ENCODE peak calls at places on chromosomes 7 and 10, in nine cellular contexts. B is dorsolateral prefrontal cortex, P is LNCaP clone FGC, W is nephron progenitor cell, X is fibroblast of pulmonary artery, G is GM12865, E is omental fat pad, I is HFF-Myc, J is left lung. O is an unnamed sample.

GRCh38 chr7:149317986-149318672 is 56.1 kb downstream of the ZNF783 start:
- DNase-seq in B (no peak), P (no peak), W (no peak), X (no peak), G (no peak), E (no peak), I (no peak), J (no peak), O (no peak)

GRCh38 chr10:46551701-46552525 is 4.5 kb downstream of the GPRIN2 start:
- DNase-seq in B (no peak), P (no peak), W (peak), X (no peak), G (no peak), E (peak), I (no peak), J (no peak), O (peak)

GRCh38 chr10:2456834-2457233 is 610.5 kb upstream of the PFKP start:
- DNase-seq in B (no peak), P (no peak), W (no peak), X (no peak), G (no peak), E (no peak), I (no peak), J (no peak), O (no peak)

GRCh38 chr10:133009218-133009954 is 67.0 kb upstream of the CFAP46 start:
- DNase-seq in B (no peak), P (no peak), W (no peak), X (no peak), G (no peak), E (no peak), I (no peak), J (peak), O (no peak)

GRCh38 chr10:5898163-5898562 is 8.1 kb downstream of the FBH1 start:
- DNase-seq in B (no peak), P (no peak), W (no peak), X (no peak), G (no peak), E (no peak), I (no peak), J (no peak), O (no peak)

GRCh38 chr10:42933454-42934340 is 143.2 kb upstream of the RET start:
- DNase-seq in B (peak), P (no peak), W (peak), X (peak), G (no peak), E (no peak), I (no peak), J (peak), O (no peak)

GRCh38 chr10:74194545-74194944 is 43.5 kb downstream of the ADK start:
- DNase-seq in B (no peak), P (no peak), W (no peak), X (peak), G (no peak), E (no peak), I (no peak), J (no peak), O (no peak)

GRCh38 chr7:6359742-6360141 is 87.3 kb upstream of the CYTH3 start:
- DNase-seq in B (no peak), P (no peak), W (no peak), X (no peak), G (no peak), E (no peak), I (no peak), J (no peak), O (no peak)

GRCh38 chr10:86779267-86780017 is 23.0 kb downstream of the BMPR1A start:
- DNase-seq in B (no peak), P (peak), W (no peak), X (peak), G (no peak), E (no peak), I (no peak), J (no peak), O (no peak)

GRCh38 chr10:77582710-77583115 is 54.9 kb downstream of the KCNMA1 start:
- DNase-seq in B (no peak), P (no peak), W (no peak), X (peak), G (peak), E (no peak), I (peak), J (no peak), O (no peak)

GRCh38 chr10:114068054-114068707 is 24.5 kb downstream of the ADRB1 start:
- DNase-seq in B (peak), P (no peak), W (no peak), X (no peak), G (no peak), E (no peak), I (no peak), J (no peak), O (no peak)

GRCh38 chr10:90965720-90966119 is 44.8 kb upstream of the ANKRD1 start:
- DNase-seq in B (no peak), P (no peak), W (no peak), X (no peak), G (no peak), E (no peak), I (no peak), J (no peak), O (no peak)

GRCh38 chr10:12720217-12720981 is 281.1 kb downstream of the CCDC3 start:
- DNase-seq in B (peak), P (peak), W (no peak), X (peak), G (no peak), E (peak), I (no peak), J (no peak), O (no peak)

GRCh38 chr10:48556065-48556464 is 48.8 kb downstream of the ARHGAP22 start:
- DNase-seq in B (no peak), P (no peak), W (no peak), X (no peak), G (no peak), E (no peak), I (no peak), J (no peak), O (no peak)

GRCh38 chr7:119665791-119666190 is 607.2 kb upstream of the KCND2 start:
- DNase-seq in B (no peak), P (no peak), W (no peak), X (peak), G (no peak), E (no peak), I (no peak), J (no peak), O (no peak)

GRCh38 chr10:35046074-35046473 is 44.1 kb downstream of the CUL2 start:
- DNase-seq in B (no peak), P (no peak), W (no peak), X (no peak), G (no peak), E (no peak), I (no peak), J (no peak), O (no peak)

GRCh38 chr10:25082276-25083204 is 66.1 kb downstream of the THNSL1 start:
- DNase-seq in B (no peak), P (no peak), W (peak), X (no peak), G (no peak), E (no peak), I (no peak), J (no peak), O (no peak)

DNA sequence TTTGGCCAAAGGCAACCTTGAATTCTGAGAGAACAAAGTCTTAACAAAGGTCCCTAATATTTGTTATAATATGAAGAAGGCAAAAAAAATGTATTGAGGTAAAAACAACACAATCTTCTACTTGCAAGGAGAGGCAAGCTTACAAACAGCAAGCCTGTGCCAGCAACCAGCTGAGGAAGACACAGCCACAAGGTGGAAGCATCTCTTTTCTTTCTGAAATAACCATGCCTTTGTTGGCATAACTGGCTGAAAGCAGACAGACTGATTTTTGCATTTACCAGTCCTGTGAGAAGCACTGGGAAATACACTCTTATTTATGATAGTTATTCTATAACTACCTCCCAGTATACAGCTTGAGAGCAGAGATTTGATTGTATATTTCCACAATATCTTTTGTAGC is 292.0 kb downstream of the PHTF2 start:
- DNase-seq in B (no peak), P (no peak), W (no peak), X (no peak), G (no peak), E (no peak), I (no peak), J (no peak), O (no peak)
- TF ChIP-seq CTCF in B (peak), P (peak), W (no peak), X (no peak), G (no peak), E (no peak), I (no peak), J (no peak), O (no peak)

GRCh38 chr7:106374437-106374836 is 89.7 kb upstream of the NAMPT start:
- DNase-seq in B (no peak), P (no peak), W (no peak), X (no peak), G (no peak), E (no peak), I (no peak), J (no peak), O (no peak)
- TF ChIP-seq CTCF in B (no peak), P (no peak), W (no peak), X (no peak), G (no peak), E (no peak), I (no peak), J (no peak), O (no peak)

DNA sequence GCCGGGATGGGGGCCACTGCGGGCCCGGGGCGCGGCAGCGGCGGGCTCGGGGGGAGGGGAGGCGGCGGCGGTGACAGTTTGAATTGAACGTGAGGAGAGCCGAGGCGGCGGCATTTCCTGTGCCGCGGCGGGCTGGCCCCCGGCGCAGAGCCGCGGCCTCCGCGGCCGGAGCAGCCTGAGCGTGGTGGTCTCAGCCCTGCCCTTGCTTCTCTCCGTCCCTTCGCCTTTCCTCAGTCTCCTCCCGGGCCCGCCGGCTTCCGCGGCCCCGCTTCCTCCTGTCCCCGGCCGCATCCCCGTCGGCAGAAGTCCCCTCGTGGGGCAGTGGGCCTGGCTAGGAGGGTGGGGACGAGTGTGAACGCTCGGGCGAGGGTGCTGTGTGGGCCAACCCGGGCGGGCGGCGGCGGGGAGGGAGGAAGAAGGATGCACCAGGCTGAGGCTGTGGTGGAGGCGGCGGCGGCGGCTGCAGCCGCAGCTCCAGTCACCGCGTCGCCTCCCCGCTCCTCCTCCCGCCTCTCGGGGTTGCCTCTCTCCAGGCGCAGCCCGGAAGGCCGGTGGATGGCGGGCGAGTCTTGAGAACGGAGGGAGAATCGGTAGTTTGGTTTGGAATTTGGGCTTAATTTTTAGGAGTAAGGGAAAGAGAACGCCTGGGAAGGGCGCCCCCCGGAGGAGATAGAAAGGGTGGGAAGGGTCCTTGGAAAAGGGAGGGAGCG is 690 bp downstream of the SEPTIN7 start:
- DNase-seq in B (peak), P (peak), W (peak), X (peak), G (peak), E (peak), I (peak), J (peak), O (peak)
- TF ChIP-seq CTCF in B (peak), P (peak), W (peak), X (peak), G (peak), E (no peak), I (peak), J (peak), O (no peak)

GRCh38 chr10:125448596-125448995 is 234.4 kb downstream of the TEX36 start:
- DNase-seq in B (no peak), P (no peak), W (peak), X (no peak), G (peak), E (no peak), I (no peak), J (no peak), O (no peak)
- TF ChIP-seq CTCF in B (no peak), P (peak), W (peak), X (peak), G (peak), E (no peak), I (peak), J (no peak), O (no peak)

DNA sequence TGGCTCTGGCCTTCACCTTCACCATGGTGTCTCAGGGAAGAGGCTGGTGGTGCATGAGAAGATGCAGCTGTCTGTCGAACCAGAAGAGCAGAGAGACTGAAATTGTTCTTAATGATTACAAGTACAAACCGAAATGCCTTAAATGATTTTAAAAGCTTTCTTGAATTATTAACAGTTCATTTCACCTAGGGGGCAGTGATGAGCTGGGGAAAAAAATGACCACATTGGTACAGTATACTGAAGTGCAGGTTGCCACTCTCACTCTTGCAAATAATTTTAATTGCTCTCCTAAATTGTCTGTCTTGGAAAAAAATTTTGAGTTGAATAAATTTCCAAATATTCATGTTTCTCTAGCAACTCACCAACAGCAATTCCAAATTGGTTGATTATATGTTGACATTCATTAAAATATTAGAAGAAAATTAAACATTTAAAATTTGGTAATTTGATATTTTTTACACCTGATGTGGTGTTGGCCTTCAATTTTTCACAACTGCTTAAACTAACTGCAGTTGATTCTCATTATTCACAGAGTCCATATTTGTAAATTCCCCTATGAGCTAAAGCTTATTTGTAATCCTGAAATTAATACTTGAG is 692.6 kb downstream of the ZWINT start:
- DNase-seq in B (no peak), P (no peak), W (no peak), X (no peak), G (peak), E (no peak), I (no peak), J (no peak), O (no peak)
- TF ChIP-seq CTCF in B (no peak), P (peak), W (peak), X (no peak), G (peak), E (no peak), I (peak), J (no peak), O (no peak)

GRCh38 chr7:66894463-66895080 is 26.5 kb upstream of the TMEM248 start:
- DNase-seq in B (no peak), P (peak), W (peak), X (peak), G (peak), E (no peak), I (no peak), J (no peak), O (no peak)
- TF ChIP-seq CTCF in B (peak), P (peak), W (no peak), X (peak), G (peak), E (no peak), I (no peak), J (no peak), O (no peak)

DNA sequence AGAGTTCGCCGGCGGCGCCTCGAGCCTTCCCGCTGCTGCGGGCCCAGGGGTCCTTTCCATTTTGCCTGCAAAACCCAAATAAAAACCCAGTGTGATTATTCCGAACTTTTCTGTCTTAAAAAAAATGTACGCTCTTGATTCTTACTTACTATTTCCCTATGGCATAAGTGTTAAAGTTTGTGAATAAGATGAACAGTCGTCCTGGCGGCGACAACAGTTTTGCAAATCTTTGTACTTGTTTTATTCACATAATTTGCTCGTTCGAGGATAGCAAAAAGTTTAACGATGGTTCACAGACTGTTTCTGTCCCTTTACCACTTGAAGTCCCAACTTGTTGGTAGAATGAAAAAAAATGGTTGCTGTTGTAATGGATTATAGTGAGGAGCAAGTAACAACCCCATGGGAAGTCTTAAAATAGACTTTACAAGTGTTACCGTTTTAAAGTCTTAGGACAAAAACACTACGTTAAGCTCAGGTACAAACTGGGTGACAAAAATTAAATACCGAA is 482 bp downstream of the LSM8 start:
- DNase-seq in B (no peak), P (no peak), W (no peak), X (peak), G (no peak), E (no peak), I (no peak), J (no peak), O (no peak)
- TF ChIP-seq CTCF in B (no peak), P (no peak), W (no peak), X (no peak), G (no peak), E (no peak), I (no peak), J (no peak), O (no peak)

GRCh38 chr10:60289800-60290199 is 99.9 kb downstream of the ANK3 start:
- DNase-seq in B (no peak), P (no peak), W (no peak), X (no peak), G (no peak), E (no peak), I (no peak), J (no peak), O (no peak)
- TF ChIP-seq CTCF in B (no peak), P (no peak), W (no peak), X (no peak), G (no peak), E (no peak), I (no peak), J (no peak), O (no peak)

GRCh38 chr7:52648903-52649302 is 386.5 kb upstream of the POM121L12 start:
- DNase-seq in B (no peak), P (no peak), W (no peak), X (no peak), G (no peak), E (no peak), I (no peak), J (no peak), O (no peak)
- TF ChIP-seq CTCF in B (no peak), P (no peak), W (no peak), X (no peak), G (no peak), E (no peak), I (no peak), J (no peak), O (no peak)

DNA sequence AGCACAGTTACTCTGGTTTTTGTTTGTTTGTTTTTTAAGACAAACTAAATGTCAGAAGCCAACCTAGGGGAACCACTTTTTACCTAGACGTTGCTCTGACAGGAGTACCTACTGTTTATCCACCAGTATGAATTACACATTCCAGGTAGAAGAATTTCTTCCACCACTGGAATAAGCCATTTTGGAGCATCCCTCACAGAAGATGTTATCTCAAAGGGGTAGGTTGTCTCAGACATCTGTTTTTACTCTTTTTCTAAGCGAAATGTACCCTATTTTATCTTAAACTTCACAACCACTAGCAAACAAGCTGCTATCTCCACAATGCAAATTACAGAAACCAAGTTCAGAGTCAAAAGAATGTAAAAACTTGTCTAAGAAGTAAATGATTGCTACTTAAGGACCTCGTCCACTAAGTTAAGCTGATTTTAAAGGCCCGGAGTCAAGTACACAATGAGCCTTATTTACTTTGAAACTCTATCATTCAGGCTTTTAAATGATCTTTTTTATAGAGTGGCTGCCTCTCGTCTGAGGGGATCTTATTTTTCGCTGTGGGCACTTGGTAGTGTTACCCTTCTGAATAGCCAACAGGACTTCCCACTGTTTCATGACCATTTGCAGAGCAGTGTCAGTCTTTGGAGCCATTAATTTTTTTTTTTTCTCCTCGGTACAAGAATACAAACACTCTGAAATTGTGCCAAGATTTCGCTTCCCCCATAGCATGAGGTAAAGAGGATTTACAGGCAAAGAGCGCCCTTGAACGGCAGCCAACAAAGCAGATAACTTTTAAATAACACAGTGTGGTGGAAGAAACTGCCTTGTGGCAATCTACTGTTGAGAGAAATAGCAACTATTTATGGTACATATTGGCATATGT is 15.7 kb upstream of the ARMC3 start:
- DNase-seq in B (no peak), P (peak), W (no peak), X (peak), G (no peak), E (no peak), I (peak), J (no peak), O (no peak)
- TF ChIP-seq CTCF in B (no peak), P (peak), W (no peak), X (no peak), G (no peak), E (no peak), I (no peak), J (no peak), O (no peak)

O was measured in activated B cell treated with CpG ODN at 0.5 μM for 24 hours.